ENCODE peak calls at places on chromosome 1, in five cellular contexts. One of them, this sample, is unnamed.

GRCh38 chr1:223628233-223628632 is 37.3 kb downstream of the CAPN8 start:
- DNase-seq in tibial artery: peak; percentile 59
- DNase-seq in BE2C: peak; percentile 72
- DNase-seq in GM12864: no peak
- DNase-seq in fibroblast of the aortic adventitia: peak; percentile 38
- DNase-seq in this sample: peak; percentile 11

GRCh38 chr1:62783736-62784508 is at the start of gene ATG4C:
- DNase-seq in GM12864: peak; percentile 98
- DNase-seq in fibroblast of the aortic adventitia: peak; percentile 99
- DNase-seq in tibial artery: peak; percentile 97
- DNase-seq in BE2C: peak; percentile 86
- DNase-seq in this sample: peak; percentile 87

GRCh38 chr1:181704556-181704955 is 221.2 kb downstream of the CACNA1E start:
- DNase-seq in BE2C: no peak
- DNase-seq in fibroblast of the aortic adventitia: no peak
- DNase-seq in tibial artery: no peak
- DNase-seq in GM12864: no peak
- DNase-seq in this sample: no peak

GRCh38 chr1:40932004-40932403 is 47.5 kb upstream of the CTPS1 start:
- DNase-seq in GM12864: no peak
- DNase-seq in tibial artery: peak; percentile 39
- DNase-seq in BE2C: no peak
- DNase-seq in fibroblast of the aortic adventitia: no peak
- DNase-seq in this sample: no peak

GRCh38 chr1:204398197-204399125 is 13.2 kb downstream of the PPP1R15B start:
- DNase-seq in tibial artery: no peak
- DNase-seq in fibroblast of the aortic adventitia: peak; percentile 60
- DNase-seq in BE2C: peak; percentile 81
- DNase-seq in GM12864: peak; percentile 49
- DNase-seq in this sample: peak; percentile 26

GRCh38 chr1:228076796-228077430 is 5.6 kb upstream of the ARF1 start:
- DNase-seq in GM12864: no peak
- DNase-seq in fibroblast of the aortic adventitia: no peak
- DNase-seq in tibial artery: no peak
- DNase-seq in BE2C: no peak
- DNase-seq in this sample: no peak

GRCh38 chr1:235297579-235297978 is 30.4 kb downstream of the ARID4B start:
- DNase-seq in BE2C: no peak
- DNase-seq in fibroblast of the aortic adventitia: no peak
- DNase-seq in tibial artery: no peak
- DNase-seq in GM12864: no peak
- DNase-seq in this sample: peak; percentile 32

GRCh38 chr1:74193908-74194307 is 4.1 kb downstream of the LRRIQ3 start:
- DNase-seq in BE2C: no peak
- DNase-seq in tibial artery: peak; percentile 55
- DNase-seq in fibroblast of the aortic adventitia: peak; percentile 71
- DNase-seq in GM12864: no peak
- DNase-seq in this sample: no peak

GRCh38 chr1:84582802-84583587 is 8.8 kb upstream of the CTBS start:
- DNase-seq in tibial artery: no peak
- DNase-seq in BE2C: peak; percentile 79
- DNase-seq in GM12864: no peak
- DNase-seq in fibroblast of the aortic adventitia: peak; percentile 65
- DNase-seq in this sample: no peak

DNA sequence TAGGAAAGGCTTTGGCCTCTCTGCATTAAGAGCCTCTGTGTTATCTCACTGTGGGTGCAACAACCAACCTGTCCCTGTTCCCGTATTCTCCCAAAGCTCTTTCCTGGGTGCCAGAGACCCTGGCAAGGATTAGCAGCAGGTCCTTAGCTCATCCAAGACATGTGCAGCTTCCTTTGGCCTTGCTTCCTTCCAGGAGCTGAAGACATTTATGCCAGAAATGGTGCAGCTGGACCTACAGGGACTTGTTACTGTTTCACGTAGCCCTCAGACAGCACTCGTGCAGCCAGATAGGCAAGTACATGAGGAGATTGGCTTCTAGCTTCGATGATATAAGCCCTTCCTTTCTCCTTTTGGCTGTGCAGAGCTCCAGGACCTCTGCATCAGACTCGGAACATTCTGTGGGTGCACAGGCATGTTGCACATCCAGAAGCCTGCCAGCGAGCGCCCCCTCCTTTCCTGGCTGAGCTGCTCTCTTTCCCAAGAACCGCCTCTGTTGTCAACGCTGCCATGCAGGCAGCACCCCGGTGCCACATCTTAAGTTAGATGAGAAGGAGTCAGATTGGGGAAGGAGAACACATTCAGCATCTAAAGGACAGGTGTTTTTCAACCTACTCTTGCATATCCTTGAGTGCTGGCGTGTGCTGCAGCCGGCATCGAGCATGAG is 284.5 kb upstream of the PLXNA2 start:
- DNase-seq in BE2C: no peak
- DNase-seq in GM12864: no peak
- DNase-seq in fibroblast of the aortic adventitia: no peak
- DNase-seq in tibial artery: no peak
- DNase-seq in this sample: no peak
- TF ChIP-seq CTCF in BE2C: no peak
- TF ChIP-seq CTCF in GM12864: no peak
- TF ChIP-seq CTCF in fibroblast of the aortic adventitia: no peak
- TF ChIP-seq CTCF in tibial artery: no peak
- TF ChIP-seq CTCF in this sample: no peak

GRCh38 chr1:159144571-159144970 is 26.8 kb upstream of the CADM3 start:
- DNase-seq in tibial artery: no peak
- DNase-seq in fibroblast of the aortic adventitia: no peak
- DNase-seq in BE2C: no peak
- DNase-seq in GM12864: no peak
- DNase-seq in this sample: no peak

GRCh38 chr1:159141584-159142518 is 29.6 kb upstream of the CADM3 start:
- DNase-seq in tibial artery: no peak
- DNase-seq in GM12864: no peak
- DNase-seq in fibroblast of the aortic adventitia: peak; percentile 66
- DNase-seq in BE2C: peak; percentile 45
- DNase-seq in this sample: no peak

GRCh38 chr1:159152031-159152430 is 19.4 kb upstream of the CADM3 start:
- DNase-seq in tibial artery: no peak
- DNase-seq in BE2C: no peak
- DNase-seq in GM12864: no peak
- DNase-seq in fibroblast of the aortic adventitia: no peak
- DNase-seq in this sample: no peak

DNA sequence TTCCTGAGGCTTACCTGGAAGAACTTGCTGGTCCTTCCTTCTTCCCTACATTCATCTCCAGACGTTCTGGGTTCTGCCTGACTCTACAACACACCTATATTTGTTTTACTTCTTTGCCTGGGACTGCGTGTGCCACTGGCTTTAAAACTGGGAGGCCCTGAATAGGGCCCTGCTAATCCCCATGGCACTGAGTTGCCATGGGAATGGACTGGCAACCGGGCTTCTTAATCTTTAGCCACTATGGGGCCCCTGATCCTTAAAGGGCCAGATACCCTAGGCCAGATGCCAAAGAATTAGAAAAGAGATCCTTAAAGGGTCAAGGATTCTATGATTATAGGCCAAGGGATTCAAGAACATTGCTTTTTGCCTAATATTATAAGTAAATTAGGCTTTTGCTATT is 24.4 kb upstream of the CADM3 start:
- DNase-seq in fibroblast of the aortic adventitia: no peak
- DNase-seq in GM12864: no peak
- DNase-seq in tibial artery: no peak
- DNase-seq in BE2C: no peak
- DNase-seq in this sample: no peak
- TF ChIP-seq CTCF in fibroblast of the aortic adventitia: no peak
- TF ChIP-seq CTCF in GM12864: no peak
- TF ChIP-seq CTCF in tibial artery: no peak
- TF ChIP-seq CTCF in BE2C: no peak
- TF ChIP-seq CTCF in this sample: no peak

GRCh38 chr1:48202030-48202752 is 20.3 kb upstream of the SLC5A9 start:
- DNase-seq in BE2C: peak; percentile 55
- DNase-seq in GM12864: no peak
- DNase-seq in fibroblast of the aortic adventitia: peak; percentile 74
- DNase-seq in tibial artery: peak; percentile 80
- DNase-seq in this sample: no peak
- TF ChIP-seq CTCF in BE2C: peak; percentile 70
- TF ChIP-seq CTCF in GM12864: peak; percentile 79
- TF ChIP-seq CTCF in fibroblast of the aortic adventitia: peak; percentile 89
- TF ChIP-seq CTCF in tibial artery: peak; percentile 78
- TF ChIP-seq CTCF in this sample: peak; percentile 80

GRCh38 chr1:70436617-70437236 is 25.7 kb downstream of the CTH start:
- DNase-seq in BE2C: no peak
- DNase-seq in GM12864: no peak
- DNase-seq in fibroblast of the aortic adventitia: peak; percentile 77
- DNase-seq in tibial artery: no peak
- DNase-seq in this sample: no peak
- TF ChIP-seq CTCF in BE2C: peak; percentile 19
- TF ChIP-seq CTCF in GM12864: no peak
- TF ChIP-seq CTCF in fibroblast of the aortic adventitia: peak; percentile 61
- TF ChIP-seq CTCF in tibial artery: no peak
- TF ChIP-seq CTCF in this sample: peak; percentile 2

GRCh38 chr1:196317535-196318522 is 290.4 kb downstream of the KCNT2 start:
- DNase-seq in tibial artery: no peak
- DNase-seq in fibroblast of the aortic adventitia: peak; percentile 66
- DNase-seq in GM12864: no peak
- DNase-seq in BE2C: peak; percentile 49
- DNase-seq in this sample: no peak
- TF ChIP-seq CTCF in tibial artery: peak; percentile 30
- TF ChIP-seq CTCF in fibroblast of the aortic adventitia: peak; percentile 77
- TF ChIP-seq CTCF in GM12864: peak; percentile 34
- TF ChIP-seq CTCF in BE2C: peak; percentile 85
- TF ChIP-seq CTCF in this sample: peak; percentile 47

DNA sequence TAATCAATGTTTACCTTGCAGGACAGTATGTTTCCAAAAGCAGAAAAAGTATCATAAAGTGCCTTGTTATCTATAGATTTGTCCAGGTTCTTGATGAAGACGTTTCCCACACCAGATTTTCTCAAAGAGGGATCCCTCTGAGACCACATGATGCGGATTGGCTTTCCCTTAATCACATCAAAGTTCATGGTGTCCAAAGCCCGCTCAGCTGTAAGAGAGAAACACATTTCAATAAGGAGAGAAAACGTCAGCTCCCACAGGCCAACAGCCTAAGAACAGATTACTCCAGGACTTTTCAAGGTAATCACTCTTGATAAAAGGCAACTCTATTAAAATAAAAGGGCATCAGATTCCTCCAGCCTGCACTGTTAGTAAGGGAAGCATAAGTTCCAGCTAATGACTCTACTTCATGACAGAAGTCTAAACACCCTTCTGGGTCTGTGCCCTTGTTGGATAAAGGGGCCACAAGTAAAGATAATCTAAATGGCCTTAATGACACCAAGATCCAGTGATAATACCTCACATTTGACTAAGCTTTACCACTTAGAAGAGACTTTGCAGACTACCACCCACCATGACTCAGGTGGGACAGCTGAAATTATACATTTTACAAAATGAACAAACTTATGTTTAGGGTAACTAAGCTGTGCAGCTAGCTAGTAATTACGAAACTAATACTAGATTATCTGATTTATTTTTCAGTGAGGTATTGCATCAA is 4.1 kb downstream of the PABPC4 start:
- DNase-seq in fibroblast of the aortic adventitia: no peak
- DNase-seq in tibial artery: no peak
- DNase-seq in BE2C: no peak
- DNase-seq in GM12864: no peak
- DNase-seq in this sample: no peak
- TF ChIP-seq CTCF in fibroblast of the aortic adventitia: no peak
- TF ChIP-seq CTCF in tibial artery: no peak
- TF ChIP-seq CTCF in BE2C: no peak
- TF ChIP-seq CTCF in GM12864: no peak
- TF ChIP-seq CTCF in this sample: no peak